ENCODE peak calls at places on chromosomes 4 and X, in ten cellular contexts. One of them, this sample, is unnamed.

GRCh38 chr4:10296730-10297129 is 160.5 kb downstream of the ZNF518B start:
- DNase-seq in colonic mucosa: no peak
- DNase-seq in anterior cingulate cortex: peak; percentile 56
- DNase-seq in amygdala: peak; percentile 82
- DNase-seq in neuronal stem cell: peak; percentile 68
- DNase-seq in memory B cell: no peak
- DNase-seq in AG20443: peak; percentile 53
- DNase-seq in iris pigment epithelial cell: no peak
- DNase-seq in stimulated activated CD8-positive, alpha-beta memory T cell treated with anti-CD3 and anti-CD28 coated beads, Interleukin-4, amount 100 ng/mL, for 24 hours: no peak
- DNase-seq in uterus: no peak
- DNase-seq in this sample: no peak

GRCh38 chr4:161828061-161828460 is 335.7 kb downstream of the FSTL5 start:
- DNase-seq in colonic mucosa: no peak
- DNase-seq in anterior cingulate cortex: no peak
- DNase-seq in amygdala: no peak
- DNase-seq in neuronal stem cell: no peak
- DNase-seq in memory B cell: no peak
- DNase-seq in AG20443: no peak
- DNase-seq in iris pigment epithelial cell: peak; percentile 23
- DNase-seq in stimulated activated CD8-positive, alpha-beta memory T cell treated with anti-CD3 and anti-CD28 coated beads, Interleukin-4, amount 100 ng/mL, for 24 hours: no peak
- DNase-seq in uterus: no peak
- DNase-seq in this sample: no peak

GRCh38 chr4:25466966-25467697 is 90.1 kb downstream of the ANAPC4 start:
- DNase-seq in colonic mucosa: no peak
- DNase-seq in anterior cingulate cortex: no peak
- DNase-seq in amygdala: no peak
- DNase-seq in neuronal stem cell: no peak
- DNase-seq in memory B cell: no peak
- DNase-seq in AG20443: no peak
- DNase-seq in iris pigment epithelial cell: peak; percentile 65
- DNase-seq in stimulated activated CD8-positive, alpha-beta memory T cell treated with anti-CD3 and anti-CD28 coated beads, Interleukin-4, amount 100 ng/mL, for 24 hours: no peak
- DNase-seq in uterus: no peak
- DNase-seq in this sample: no peak

GRCh38 chr4:10504510-10504909 is 47.3 kb upstream of the ZNF518B start:
- DNase-seq in colonic mucosa: no peak
- DNase-seq in anterior cingulate cortex: no peak
- DNase-seq in amygdala: no peak
- DNase-seq in neuronal stem cell: no peak
- DNase-seq in memory B cell: no peak
- DNase-seq in AG20443: no peak
- DNase-seq in iris pigment epithelial cell: no peak
- DNase-seq in stimulated activated CD8-positive, alpha-beta memory T cell treated with anti-CD3 and anti-CD28 coated beads, Interleukin-4, amount 100 ng/mL, for 24 hours: no peak
- DNase-seq in uterus: no peak
- DNase-seq in this sample: peak; percentile 22

GRCh38 chr4:150327262-150327780 is 249.1 kb downstream of the DCLK2 start:
- DNase-seq in colonic mucosa: no peak
- DNase-seq in anterior cingulate cortex: no peak
- DNase-seq in amygdala: no peak
- DNase-seq in neuronal stem cell: no peak
- DNase-seq in memory B cell: no peak
- DNase-seq in AG20443: no peak
- DNase-seq in iris pigment epithelial cell: no peak
- DNase-seq in stimulated activated CD8-positive, alpha-beta memory T cell treated with anti-CD3 and anti-CD28 coated beads, Interleukin-4, amount 100 ng/mL, for 24 hours: no peak
- DNase-seq in uterus: no peak
- DNase-seq in this sample: no peak

GRCh38 chr4:176654565-176655216 is 138.0 kb downstream of the VEGFC start:
- DNase-seq in colonic mucosa: no peak
- DNase-seq in anterior cingulate cortex: no peak
- DNase-seq in amygdala: no peak
- DNase-seq in neuronal stem cell: no peak
- DNase-seq in memory B cell: no peak
- DNase-seq in AG20443: no peak
- DNase-seq in iris pigment epithelial cell: peak; percentile 47
- DNase-seq in stimulated activated CD8-positive, alpha-beta memory T cell treated with anti-CD3 and anti-CD28 coated beads, Interleukin-4, amount 100 ng/mL, for 24 hours: no peak
- DNase-seq in uterus: no peak
- DNase-seq in this sample: no peak

GRCh38 chr4:96352051-96352517 is 512.2 kb downstream of the PDHA2 start:
- DNase-seq in colonic mucosa: peak; percentile 23
- DNase-seq in anterior cingulate cortex: no peak
- DNase-seq in amygdala: no peak
- DNase-seq in neuronal stem cell: peak; percentile 9
- DNase-seq in memory B cell: no peak
- DNase-seq in AG20443: no peak
- DNase-seq in iris pigment epithelial cell: peak; percentile 14
- DNase-seq in stimulated activated CD8-positive, alpha-beta memory T cell treated with anti-CD3 and anti-CD28 coated beads, Interleukin-4, amount 100 ng/mL, for 24 hours: no peak
- DNase-seq in uterus: no peak
- DNase-seq in this sample: no peak

GRCh38 chr4:54942735-54943134 is 182.7 kb downstream of the KDR start:
- DNase-seq in colonic mucosa: no peak
- DNase-seq in anterior cingulate cortex: no peak
- DNase-seq in amygdala: no peak
- DNase-seq in neuronal stem cell: no peak
- DNase-seq in memory B cell: peak; percentile 21
- DNase-seq in AG20443: no peak
- DNase-seq in iris pigment epithelial cell: no peak
- DNase-seq in stimulated activated CD8-positive, alpha-beta memory T cell treated with anti-CD3 and anti-CD28 coated beads, Interleukin-4, amount 100 ng/mL, for 24 hours: no peak
- DNase-seq in uterus: no peak
- DNase-seq in this sample: no peak

GRCh38 chr4:186820371-186820990 is 96.8 kb upstream of the FAT1 start:
- DNase-seq in colonic mucosa: peak; percentile 80
- DNase-seq in anterior cingulate cortex: no peak
- DNase-seq in amygdala: peak; percentile 23
- DNase-seq in neuronal stem cell: no peak
- DNase-seq in memory B cell: no peak
- DNase-seq in AG20443: peak; percentile 36
- DNase-seq in iris pigment epithelial cell: peak; percentile 70
- DNase-seq in stimulated activated CD8-positive, alpha-beta memory T cell treated with anti-CD3 and anti-CD28 coated beads, Interleukin-4, amount 100 ng/mL, for 24 hours: no peak
- DNase-seq in uterus: no peak
- DNase-seq in this sample: peak; percentile 80

GRCh38 chrX:50756276-50756675 is 57.7 kb downstream of the SHROOM4 start:
- DNase-seq in colonic mucosa: no peak
- DNase-seq in anterior cingulate cortex: no peak
- DNase-seq in amygdala: no peak
- DNase-seq in neuronal stem cell: no peak
- DNase-seq in memory B cell: no peak
- DNase-seq in AG20443: no peak
- DNase-seq in iris pigment epithelial cell: no peak
- DNase-seq in stimulated activated CD8-positive, alpha-beta memory T cell treated with anti-CD3 and anti-CD28 coated beads, Interleukin-4, amount 100 ng/mL, for 24 hours: no peak
- DNase-seq in uterus: no peak
- DNase-seq in this sample: no peak

GRCh38 chr4:54660591-54660990 is 2.8 kb downstream of the KIT start:
- DNase-seq in colonic mucosa: no peak
- DNase-seq in anterior cingulate cortex: no peak
- DNase-seq in amygdala: no peak
- DNase-seq in neuronal stem cell: no peak
- DNase-seq in memory B cell: no peak
- DNase-seq in AG20443: peak; percentile 56
- DNase-seq in iris pigment epithelial cell: no peak
- DNase-seq in stimulated activated CD8-positive, alpha-beta memory T cell treated with anti-CD3 and anti-CD28 coated beads, Interleukin-4, amount 100 ng/mL, for 24 hours: no peak
- DNase-seq in uterus: no peak
- DNase-seq in this sample: no peak

GRCh38 chr4:76969941-76970529 is 20.5 kb downstream of the SEPTIN11 start:
- DNase-seq in colonic mucosa: no peak
- DNase-seq in anterior cingulate cortex: no peak
- DNase-seq in amygdala: no peak
- DNase-seq in neuronal stem cell: no peak
- DNase-seq in memory B cell: no peak
- DNase-seq in AG20443: no peak
- DNase-seq in iris pigment epithelial cell: no peak
- DNase-seq in stimulated activated CD8-positive, alpha-beta memory T cell treated with anti-CD3 and anti-CD28 coated beads, Interleukin-4, amount 100 ng/mL, for 24 hours: no peak
- DNase-seq in uterus: no peak
- DNase-seq in this sample: no peak